ENCODE peak calls at places on chromosomes 6 and 20, in eight cellular contexts. I, Q, T, X, B, Z, L and Y are unnamed samples.

GRCh38 chr6:137155830-137156229 is 17.6 kb downstream of the IL22RA2 start:
- DNase-seq in T (no peak), X (no peak), L (peak), Z (no peak), B (peak), Q (no peak), I (no peak), Y (no peak)

GRCh38 chr6:159213401-159213800 is 44.2 kb downstream of the FNDC1 start:
- DNase-seq in X (no peak), L (no peak), I (no peak), T (no peak), Q (no peak), B (no peak), Z (no peak), Y (no peak)

GRCh38 chr6:3912366-3913076 is 63.3 kb downstream of the FAM50B start:
- DNase-seq in Z (peak), T (no peak), L (no peak), I (no peak), X (no peak), Q (no peak), B (no peak), Y (no peak)

GRCh38 chr20:34426026-34426425 is 63.0 kb downstream of the ITCH start:
- DNase-seq in T (no peak), Z (no peak), X (no peak), B (no peak), L (no peak), I (no peak), Q (no peak), Y (no peak)

GRCh38 chr6:3793545-3793944 is 42.0 kb upstream of the PXDC1 start:
- DNase-seq in I (no peak), Q (no peak), B (no peak), Z (no peak), L (no peak), T (no peak), X (no peak), Y (no peak)

GRCh38 chr6:4610256-4610655 is 165.9 kb upstream of the CDYL start:
- DNase-seq in L (peak), Z (peak), Q (no peak), T (no peak), B (no peak), X (peak), I (no peak), Y (peak)

GRCh38 chr20:48489046-48489463 is 338.7 kb downstream of the PREX1 start:
- DNase-seq in L (no peak), X (no peak), Z (no peak), T (no peak), Q (no peak), B (no peak), I (no peak), Y (no peak)

GRCh38 chr20:60381643-60382400 is 423.6 kb downstream of the CDH26 start:
- DNase-seq in Q (no peak), T (no peak), Z (no peak), I (no peak), L (no peak), X (no peak), B (no peak), Y (no peak)

GRCh38 chr6:44172759-44173500 is 14.3 kb downstream of the CAPN11 start:
- DNase-seq in Q (peak), B (peak), X (peak), I (peak), T (peak), Z (peak), L (peak), Y (peak)

GRCh38 chr6:11142296-11143027 is 30.9 kb upstream of the ERVFRD-1 start:
- DNase-seq in X (no peak), Q (no peak), L (no peak), B (no peak), Z (no peak), T (no peak), I (no peak), Y (no peak)

GRCh38 chr6:85078071-85078470 is 313.7 kb upstream of the TBX18 start:
- DNase-seq in Z (peak), X (no peak), L (no peak), Q (no peak), B (no peak), T (no peak), I (no peak), Y (peak)

GRCh38 chr6:6678185-6678671 is 89.7 kb downstream of the LY86 start:
- DNase-seq in X (no peak), Q (no peak), B (no peak), I (no peak), Z (peak), T (no peak), L (peak), Y (no peak)

GRCh38 chr6:21371676-21372161 is 221.8 kb upstream of the SOX4 start:
- DNase-seq in Z (no peak), X (no peak), I (no peak), T (no peak), L (no peak), Q (no peak), B (no peak), Y (peak)

GRCh38 chr6:14135865-14136539 is 18.4 kb downstream of the CD83 start:
- DNase-seq in I (no peak), B (peak), X (no peak), L (no peak), Z (no peak), T (no peak), Q (no peak), Y (no peak)

GRCh38 chr6:84524636-84525035 is 239.8 kb downstream of the TBX18 start:
- DNase-seq in Z (no peak), B (no peak), L (no peak), X (no peak), I (no peak), Q (no peak), T (no peak), Y (no peak)

GRCh38 chr20:61731363-61732181 is 334.1 kb downstream of the TAF4 start:
- DNase-seq in B (no peak), L (no peak), Z (peak), I (no peak), Q (no peak), T (no peak), X (no peak), Y (no peak)

GRCh38 chr20:62704341-62704948 is 4.2 kb upstream of the NTSR1 start:
- DNase-seq in L (peak), X (peak), Z (peak), B (peak), I (peak), T (peak), Q (peak), Y (peak)

GRCh38 chr20:54475334-54476287 is at the start of gene DOK5:
- DNase-seq in Q (peak), X (peak), T (no peak), I (no peak), Z (peak), B (no peak), L (no peak), Y (peak)

GRCh38 chr6:118306640-118307238 is 241.4 kb upstream of the PLN start:
- DNase-seq in X (no peak), L (no peak), Q (peak), Z (no peak), B (no peak), I (peak), T (no peak), Y (no peak)

GRCh38 chr6:37858363-37858762 is 38.8 kb downstream of the ZFAND3 start:
- DNase-seq in Z (no peak), X (no peak), L (no peak), I (no peak), B (no peak), Q (no peak), T (no peak), Y (no peak)

GRCh38 chr6:21426841-21427490 is 166.6 kb upstream of the SOX4 start:
- DNase-seq in T (no peak), B (no peak), Q (no peak), L (no peak), Z (no peak), X (no peak), I (no peak), Y (no peak)

GRCh38 chr20:61950631-61951010 is 115.1 kb downstream of the TAF4 start:
- DNase-seq in X (no peak), B (no peak), Z (no peak), I (no peak), L (no peak), T (no peak), Q (no peak), Y (no peak)

GRCh38 chr20:11776687-11777086 is 141.0 kb upstream of the BTBD3 start:
- DNase-seq in T (no peak), L (no peak), X (no peak), I (no peak), Z (peak), Q (no peak), B (no peak), Y (no peak)

GRCh38 chr20:38766071-38766470 is 17.8 kb downstream of the ACTR5 start:
- DNase-seq in B (no peak), Q (no peak), Z (no peak), X (no peak), T (no peak), I (no peak), L (no peak), Y (no peak)

GRCh38 chr20:64062276-64062595 is 762 bp upstream of the TCEA2 start:
- DNase-seq in L (no peak), T (no peak), Z (no peak), B (no peak), Q (no peak), X (no peak), I (no peak), Y (no peak)

GRCh38 chr6:136084403-136084802 is 165.7 kb downstream of the MTFR2 start:
- DNase-seq in Z (peak), T (no peak), I (no peak), L (no peak), Q (no peak), X (no peak), B (no peak), Y (no peak)

GRCh38 chr20:61835301-61835700 is 230.4 kb downstream of the TAF4 start:
- DNase-seq in I (no peak), Q (no peak), T (no peak), X (no peak), Z (no peak), L (no peak), B (no peak), Y (no peak)

GRCh38 chr6:33781105-33781975 is 7.6 kb downstream of the LEMD2 start:
- DNase-seq in B (no peak), I (no peak), T (no peak), Z (no peak), L (no peak), Q (no peak), X (no peak), Y (no peak)